ENCODE peak calls at places on chromosome 12, in five cellular contexts. T is right atrium auricular region, D is fibroblast of lung, L is pancreas, P is mucosa of descending colon. M is an unnamed sample.

GRCh38 chr12:52258335-52258901 is 16.0 kb upstream of the KRT86 start:
- DNase-seq in T (no peak), D (peak), L (no peak), P (no peak), M (no peak)

GRCh38 chr12:63319386-63319785 is 168.4 kb upstream of the AVPR1A start:
- DNase-seq in T (no peak), D (no peak), L (no peak), P (no peak), M (no peak)

GRCh38 chr12:26791328-26791791 is 41.6 kb downstream of the ITPR2 start:
- DNase-seq in T (no peak), D (peak), L (no peak), P (no peak), M (no peak)

GRCh38 chr12:54980341-54980740 is 4.2 kb downstream of the TESPA1 start:
- DNase-seq in T (no peak), D (no peak), L (no peak), P (no peak), M (no peak)

GRCh38 chr12:807041-807717 is 54.8 kb downstream of the WNK1 start:
- DNase-seq in T (no peak), D (no peak), L (no peak), P (no peak), M (no peak)

GRCh38 chr12:52820521-52820920 is 6.6 kb upstream of the KRT4 start:
- DNase-seq in T (no peak), D (no peak), L (no peak), P (no peak), M (no peak)

GRCh38 chr12:46523863-46524770 is 151.5 kb upstream of the SLC38A2 start:
- DNase-seq in T (no peak), D (peak), L (no peak), P (no peak), M (no peak)

GRCh38 chr12:49624919-49625577 is 1.7 kb downstream of the PRPF40B start:
- DNase-seq in T (no peak), D (no peak), L (no peak), P (no peak), M (no peak)

GRCh38 chr12:25859976-25860375 is 98.5 kb upstream of the RASSF8 start:
- DNase-seq in T (no peak), D (no peak), L (no peak), P (no peak), M (no peak)

GRCh38 chr12:125284945-125285344 is 219.7 kb downstream of the AACS start:
- DNase-seq in T (no peak), D (no peak), L (no peak), P (no peak), M (no peak)

GRCh38 chr12:19044877-19045276 is 84.7 kb upstream of the PLEKHA5 start:
- DNase-seq in T (no peak), D (no peak), L (no peak), P (no peak), M (no peak)

GRCh38 chr12:5884846-5885245 is 60.2 kb downstream of the ANO2 start:
- DNase-seq in T (peak), D (no peak), L (no peak), P (no peak), M (no peak)

GRCh38 chr12:5882511-5883185 is 62.4 kb downstream of the ANO2 start:
- DNase-seq in T (no peak), D (no peak), L (no peak), P (no peak), M (no peak)

GRCh38 chr12:5887758-5888157 is 57.3 kb downstream of the ANO2 start:
- DNase-seq in T (no peak), D (no peak), L (no peak), P (no peak), M (no peak)

GRCh38 chr12:5888816-5889315 is 56.2 kb downstream of the ANO2 start:
- DNase-seq in T (no peak), D (no peak), L (no peak), P (no peak), M (no peak)

DNA sequence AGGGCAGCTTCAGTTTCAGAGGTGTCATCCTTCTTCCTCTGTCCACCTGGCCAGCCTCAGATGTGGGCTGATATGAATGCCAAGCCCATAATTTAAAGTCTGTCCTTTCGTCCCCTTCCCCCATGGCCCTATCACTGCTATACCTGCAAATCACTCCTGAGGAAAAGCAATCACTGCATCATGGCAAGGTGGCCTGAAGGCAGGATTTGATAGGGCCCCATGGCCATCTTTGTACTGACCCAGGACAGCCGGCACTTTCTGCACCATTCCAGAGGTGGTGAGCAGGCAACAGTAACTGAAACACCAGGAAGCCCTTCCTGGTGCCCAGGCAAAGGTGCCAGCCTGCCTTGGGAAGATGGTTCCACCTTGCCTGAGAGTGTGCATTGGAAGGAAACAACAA is 60.8 kb downstream of the ANO2 start:
- DNase-seq in T (peak), D (no peak), L (no peak), P (no peak), M (no peak)
- TF ChIP-seq CTCF in T (no peak), D (no peak), L (no peak), P (no peak), M (no peak)

GRCh38 chr12:104579716-104580495 is 123.2 kb downstream of the CHST11 start:
- DNase-seq in T (no peak), D (no peak), L (no peak), P (no peak), M (no peak)

GRCh38 chr12:104581000-104581570 is 124.3 kb downstream of the CHST11 start:
- DNase-seq in T (no peak), D (peak), L (no peak), P (no peak), M (no peak)

GRCh38 chr12:104576178-104576778 is 119.5 kb downstream of the CHST11 start:
- DNase-seq in T (no peak), D (no peak), L (no peak), P (no peak), M (no peak)

GRCh38 chr12:104576980-104577925 is 120.5 kb downstream of the CHST11 start:
- DNase-seq in T (no peak), D (peak), L (no peak), P (no peak), M (no peak)

DNA sequence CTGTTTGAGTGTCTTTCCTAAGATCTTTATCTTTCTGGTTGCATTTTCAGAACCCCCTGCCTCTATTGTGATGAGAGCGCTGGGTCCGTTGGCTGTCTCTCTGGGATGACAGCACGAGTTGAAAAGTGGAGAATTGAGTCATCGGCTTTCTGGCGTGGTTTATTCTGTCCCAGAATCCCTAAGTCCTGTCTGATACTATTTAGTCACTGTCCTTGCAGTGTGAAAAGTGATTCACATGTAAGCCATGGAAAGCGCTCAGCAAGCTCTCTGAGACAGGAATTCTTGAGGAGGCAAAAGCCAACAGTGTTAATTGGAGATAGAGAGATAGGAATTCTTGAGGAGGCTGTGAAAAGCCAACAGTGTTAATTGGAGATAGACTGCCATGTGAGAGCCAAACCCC is 121.7 kb downstream of the CHST11 start:
- DNase-seq in T (no peak), D (peak), L (no peak), P (no peak), M (no peak)
- H3K4me3 ChIP-seq in T (no peak), D (no peak), L (no peak), P (no peak), M (no peak)

GRCh38 chr12:51000245-51000644 is 25.9 kb downstream of the SLC11A2 start:
- DNase-seq in T (no peak), D (no peak), L (no peak), P (no peak), M (no peak)

GRCh38 chr12:51008329-51008728 is 17.9 kb downstream of the SLC11A2 start:
- DNase-seq in T (no peak), D (no peak), L (no peak), P (no peak), M (no peak)

GRCh38 chr12:51005671-51006070 is 20.5 kb downstream of the SLC11A2 start:
- DNase-seq in T (no peak), D (no peak), L (no peak), P (no peak), M (no peak)

GRCh38 chr12:51001799-51002198 is 24.4 kb downstream of the SLC11A2 start:
- DNase-seq in T (no peak), D (no peak), L (no peak), P (no peak), M (no peak)

DNA sequence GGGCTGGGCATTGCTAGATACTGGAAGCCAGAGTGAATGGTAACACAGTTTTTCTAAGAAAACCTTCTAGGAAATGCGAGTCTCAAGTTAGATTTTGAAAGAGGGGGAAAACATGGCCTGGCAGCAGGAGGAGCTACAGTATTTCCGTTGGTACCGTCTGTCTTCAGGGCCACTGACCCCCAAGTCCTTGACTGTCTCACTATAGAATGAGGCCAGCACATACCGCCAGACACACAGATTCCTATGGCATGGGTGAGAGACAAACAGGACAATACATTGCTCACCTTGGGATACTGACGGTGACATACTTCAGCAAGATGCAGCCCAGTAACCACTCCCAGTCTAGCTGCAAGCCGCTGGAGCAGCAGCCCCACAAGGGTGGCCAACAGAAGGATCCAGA is 21.7 kb downstream of the SLC11A2 start:
- DNase-seq in T (no peak), D (no peak), L (no peak), P (no peak), M (no peak)
- TF ChIP-seq CTCF in T (no peak), D (no peak), L (no peak), P (no peak), M (no peak)

GRCh38 chr12:132886529-132887477 is 602 bp downstream of the CHFR start:
- DNase-seq in T (no peak), D (peak), L (peak), P (peak), M (no peak)

GRCh38 chr12:132887513-132888341 is at the start of gene CHFR:
- DNase-seq in T (peak), D (peak), L (peak), P (peak), M (peak)

DNA sequence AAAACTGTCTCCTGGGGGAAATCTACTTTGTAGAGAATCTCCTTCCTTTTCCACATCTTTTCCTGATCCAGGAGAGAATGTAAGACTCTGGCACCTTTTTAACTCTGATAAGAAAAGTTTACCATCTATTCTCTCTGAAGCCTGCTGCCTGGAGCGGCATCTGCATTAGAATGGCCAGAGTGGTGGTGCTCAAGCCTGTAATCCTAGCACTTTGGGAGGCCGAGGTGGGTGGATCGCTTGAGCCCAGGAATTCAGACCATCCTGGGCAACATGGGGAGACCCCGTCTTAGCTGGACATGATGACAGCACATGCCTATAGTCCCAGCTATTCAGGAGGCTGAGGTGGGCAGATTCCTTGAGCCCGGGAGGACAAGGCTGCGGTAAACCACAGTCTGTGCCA is 1.4 kb upstream of the CHFR start:
- DNase-seq in T (no peak), D (no peak), L (no peak), P (no peak), M (no peak)
- H3K4me3 ChIP-seq in T (no peak), D (no peak), L (no peak), P (no peak), M (no peak)

GRCh38 chr12:72241552-72241951 is 30.6 kb upstream of the TRHDE start:
- DNase-seq in T (no peak), D (no peak), L (no peak), P (no peak), M (no peak)
- TF ChIP-seq CTCF in T (no peak), D (no peak), L (no peak), P (no peak), M (no peak)